ENCODE peak calls at places on chromosomes 6 and 20, in nine cellular contexts. One of them, this sample, is unnamed.
A peak's percentile ranks its signal among the peaks of the same experiment; 100 is the strongest.

GRCh38 chr20:40757087-40757486 is 68.1 kb upstream of the MAFB start:
- DNase-seq in thoracic aorta: no peak
- DNase-seq in OCI-LY7: peak; percentile 43
- DNase-seq in cardiac fibroblast: peak; percentile 5
- DNase-seq in mammary epithelial cell: peak; percentile 65
- DNase-seq in pancreas: no peak
- DNase-seq in endodermal cell: no peak
- DNase-seq in uterus: no peak
- DNase-seq in fibroblast of pulmonary artery: peak; percentile 11
- DNase-seq in this sample: no peak

GRCh38 chr20:10511507-10512231 is 76.6 kb downstream of the SLX4IP start:
- DNase-seq in thoracic aorta: peak; percentile 79
- DNase-seq in OCI-LY7: peak; percentile 10
- DNase-seq in cardiac fibroblast: peak; percentile 96
- DNase-seq in mammary epithelial cell: peak; percentile 98
- DNase-seq in pancreas: peak; percentile 71
- DNase-seq in endodermal cell: peak; percentile 86
- DNase-seq in uterus: peak; percentile 85
- DNase-seq in fibroblast of pulmonary artery: peak; percentile 97
- DNase-seq in this sample: peak; percentile 99

GRCh38 chr6:125154184-125155135 is 887 bp downstream of the TPD52L1 start:
- DNase-seq in thoracic aorta: no peak
- DNase-seq in OCI-LY7: peak; percentile 4
- DNase-seq in cardiac fibroblast: no peak
- DNase-seq in mammary epithelial cell: peak; percentile 69
- DNase-seq in pancreas: peak; percentile 68
- DNase-seq in endodermal cell: peak; percentile 83
- DNase-seq in uterus: peak; percentile 26
- DNase-seq in fibroblast of pulmonary artery: no peak
- DNase-seq in this sample: peak; percentile 5

GRCh38 chr6:81783893-81784292 is 31.4 kb upstream of the TENT5A start:
- DNase-seq in thoracic aorta: no peak
- DNase-seq in OCI-LY7: no peak
- DNase-seq in cardiac fibroblast: no peak
- DNase-seq in mammary epithelial cell: no peak
- DNase-seq in pancreas: no peak
- DNase-seq in endodermal cell: no peak
- DNase-seq in uterus: no peak
- DNase-seq in fibroblast of pulmonary artery: no peak
- DNase-seq in this sample: no peak

GRCh38 chr6:158764941-158765340 is 54.2 kb downstream of the EZR start:
- DNase-seq in thoracic aorta: no peak
- DNase-seq in OCI-LY7: no peak
- DNase-seq in cardiac fibroblast: no peak
- DNase-seq in mammary epithelial cell: no peak
- DNase-seq in pancreas: no peak
- DNase-seq in endodermal cell: peak; percentile 61
- DNase-seq in uterus: no peak
- DNase-seq in fibroblast of pulmonary artery: no peak
- DNase-seq in this sample: no peak

GRCh38 chr20:23114018-23114417 is 27.9 kb upstream of the CD93 start:
- DNase-seq in thoracic aorta: no peak
- DNase-seq in OCI-LY7: no peak
- DNase-seq in cardiac fibroblast: peak; percentile 47
- DNase-seq in mammary epithelial cell: no peak
- DNase-seq in pancreas: no peak
- DNase-seq in endodermal cell: no peak
- DNase-seq in uterus: no peak
- DNase-seq in fibroblast of pulmonary artery: peak; percentile 50
- DNase-seq in this sample: no peak

GRCh38 chr6:160520043-160520904 is 143.8 kb downstream of the LPA start:
- DNase-seq in thoracic aorta: peak; percentile 9
- DNase-seq in OCI-LY7: peak; percentile 30
- DNase-seq in cardiac fibroblast: peak; percentile 76
- DNase-seq in mammary epithelial cell: peak; percentile 1
- DNase-seq in pancreas: peak; percentile 88
- DNase-seq in endodermal cell: peak; percentile 93
- DNase-seq in uterus: peak; percentile 82
- DNase-seq in fibroblast of pulmonary artery: peak; percentile 58
- DNase-seq in this sample: peak; percentile 66

GRCh38 chr20:34389206-34389953 is 26.3 kb downstream of the ITCH start:
- DNase-seq in thoracic aorta: no peak
- DNase-seq in OCI-LY7: no peak
- DNase-seq in cardiac fibroblast: no peak
- DNase-seq in mammary epithelial cell: no peak
- DNase-seq in pancreas: no peak
- DNase-seq in endodermal cell: no peak
- DNase-seq in uterus: no peak
- DNase-seq in fibroblast of pulmonary artery: no peak
- DNase-seq in this sample: no peak

GRCh38 chr6:10522929-10523573 is 1.9 kb downstream of the GCNT2 start:
- DNase-seq in thoracic aorta: no peak
- DNase-seq in OCI-LY7: no peak
- DNase-seq in cardiac fibroblast: no peak
- DNase-seq in mammary epithelial cell: no peak
- DNase-seq in pancreas: no peak
- DNase-seq in endodermal cell: peak; percentile 80
- DNase-seq in uterus: no peak
- DNase-seq in fibroblast of pulmonary artery: no peak
- DNase-seq in this sample: no peak

GRCh38 chr20:41444821-41445220 is 78.2 kb upstream of the EMILIN3 start:
- DNase-seq in thoracic aorta: no peak
- DNase-seq in OCI-LY7: no peak
- DNase-seq in cardiac fibroblast: no peak
- DNase-seq in mammary epithelial cell: no peak
- DNase-seq in pancreas: no peak
- DNase-seq in endodermal cell: no peak
- DNase-seq in uterus: no peak
- DNase-seq in fibroblast of pulmonary artery: no peak
- DNase-seq in this sample: no peak

GRCh38 chr20:19649041-19649440 is 109.0 kb upstream of the RIN2 start:
- DNase-seq in thoracic aorta: no peak
- DNase-seq in OCI-LY7: no peak
- DNase-seq in cardiac fibroblast: no peak
- DNase-seq in mammary epithelial cell: no peak
- DNase-seq in pancreas: no peak
- DNase-seq in endodermal cell: peak; percentile 18
- DNase-seq in uterus: no peak
- DNase-seq in fibroblast of pulmonary artery: no peak
- DNase-seq in this sample: no peak
- TF ChIP-seq CTCF in thoracic aorta: no peak
- TF ChIP-seq CTCF in OCI-LY7: no peak
- TF ChIP-seq CTCF in cardiac fibroblast: no peak
- TF ChIP-seq CTCF in mammary epithelial cell: no peak
- TF ChIP-seq CTCF in pancreas: no peak
- TF ChIP-seq CTCF in endodermal cell: no peak
- TF ChIP-seq CTCF in uterus: no peak
- TF ChIP-seq CTCF in fibroblast of pulmonary artery: no peak
- TF ChIP-seq CTCF in this sample: no peak

GRCh38 chr6:156954191-156954590 is 177.0 kb downstream of the ARID1B start:
- DNase-seq in thoracic aorta: no peak
- DNase-seq in OCI-LY7: no peak
- DNase-seq in cardiac fibroblast: no peak
- DNase-seq in mammary epithelial cell: no peak
- DNase-seq in pancreas: no peak
- DNase-seq in endodermal cell: no peak
- DNase-seq in uterus: no peak
- DNase-seq in fibroblast of pulmonary artery: no peak
- DNase-seq in this sample: no peak

GRCh38 chr6:156953125-156953477 is 175.9 kb downstream of the ARID1B start:
- DNase-seq in thoracic aorta: no peak
- DNase-seq in OCI-LY7: no peak
- DNase-seq in cardiac fibroblast: no peak
- DNase-seq in mammary epithelial cell: no peak
- DNase-seq in pancreas: no peak
- DNase-seq in endodermal cell: no peak
- DNase-seq in uterus: no peak
- DNase-seq in fibroblast of pulmonary artery: peak; percentile 22
- DNase-seq in this sample: no peak

GRCh38 chr6:156952401-156952800 is 175.2 kb downstream of the ARID1B start:
- DNase-seq in thoracic aorta: no peak
- DNase-seq in OCI-LY7: no peak
- DNase-seq in cardiac fibroblast: no peak
- DNase-seq in mammary epithelial cell: no peak
- DNase-seq in pancreas: no peak
- DNase-seq in endodermal cell: no peak
- DNase-seq in uterus: no peak
- DNase-seq in fibroblast of pulmonary artery: no peak
- DNase-seq in this sample: no peak

GRCh38 chr6:156954781-156955180 is 177.6 kb downstream of the ARID1B start:
- DNase-seq in thoracic aorta: no peak
- DNase-seq in OCI-LY7: no peak
- DNase-seq in cardiac fibroblast: no peak
- DNase-seq in mammary epithelial cell: no peak
- DNase-seq in pancreas: no peak
- DNase-seq in endodermal cell: no peak
- DNase-seq in uterus: no peak
- DNase-seq in fibroblast of pulmonary artery: no peak
- DNase-seq in this sample: no peak

GRCh38 chr6:156953478-156954146 is 176.4 kb downstream of the ARID1B start:
- DNase-seq in thoracic aorta: no peak
- DNase-seq in OCI-LY7: peak; percentile 19
- DNase-seq in cardiac fibroblast: peak; percentile 97
- DNase-seq in mammary epithelial cell: peak; percentile 96
- DNase-seq in pancreas: no peak
- DNase-seq in endodermal cell: no peak
- DNase-seq in uterus: no peak
- DNase-seq in fibroblast of pulmonary artery: peak; percentile 95
- DNase-seq in this sample: peak; percentile 97
- H3K4me3 ChIP-seq in thoracic aorta: peak overlapping the region; percentile 26
- H3K4me3 ChIP-seq in OCI-LY7: no peak overlapping the region
- H3K4me3 ChIP-seq in cardiac fibroblast: peak overlapping the region; percentile 29
- H3K4me3 ChIP-seq in mammary epithelial cell: no peak overlapping the region
- H3K4me3 ChIP-seq in pancreas: no peak overlapping the region
- H3K4me3 ChIP-seq in endodermal cell: no peak overlapping the region
- H3K4me3 ChIP-seq in uterus: no peak overlapping the region
- H3K4me3 ChIP-seq in fibroblast of pulmonary artery: no peak overlapping the region
- H3K4me3 ChIP-seq in this sample: peak overlapping the region; percentile 32

DNA sequence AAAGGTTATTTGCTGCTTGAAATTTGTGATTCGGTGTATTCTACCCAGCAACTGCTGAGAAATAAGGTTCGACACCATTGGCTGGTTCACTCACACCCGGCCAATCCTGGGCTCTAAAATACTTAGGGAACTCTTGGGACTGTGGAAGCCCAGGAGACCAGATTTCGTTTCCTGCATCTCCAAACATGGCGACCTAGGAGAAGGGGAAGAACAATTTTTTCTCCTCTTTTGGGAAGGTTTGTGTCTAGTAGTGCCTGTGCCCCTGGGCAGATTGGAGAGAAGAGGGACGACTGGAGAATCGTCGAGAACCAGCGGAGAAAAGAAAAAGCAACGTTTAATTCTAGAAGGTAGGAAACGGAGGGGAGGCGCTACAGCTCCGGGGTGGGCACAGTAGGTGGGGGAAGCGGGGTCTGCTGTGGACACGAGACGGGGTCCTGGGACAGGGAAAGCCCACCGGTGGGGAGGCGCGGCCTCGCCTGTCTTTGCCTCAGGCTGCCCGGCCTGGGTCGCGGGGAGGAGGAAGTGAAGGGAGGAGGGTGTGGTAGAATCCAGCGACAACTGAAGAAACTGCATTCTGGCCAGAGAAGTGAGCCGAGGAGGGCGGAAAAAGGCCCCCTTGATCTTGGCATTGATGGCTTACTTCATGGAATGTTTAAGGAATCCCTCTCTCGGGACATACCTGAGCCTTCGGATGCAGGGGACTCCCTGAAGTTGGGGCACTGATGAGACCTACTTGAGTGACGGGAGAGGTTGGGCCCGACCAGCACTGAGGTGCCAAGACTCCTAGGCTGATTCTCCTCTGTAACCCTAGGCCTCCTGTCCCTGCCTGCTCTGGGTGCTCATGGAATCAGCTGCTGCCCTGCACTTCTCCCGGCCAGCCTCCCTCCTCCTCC is at the start of gene BTN2A1:
- DNase-seq in thoracic aorta: peak; percentile 55
- DNase-seq in OCI-LY7: peak; percentile 91
- DNase-seq in cardiac fibroblast: peak; percentile 94
- DNase-seq in mammary epithelial cell: peak; percentile 88
- DNase-seq in pancreas: peak; percentile 82
- DNase-seq in endodermal cell: peak; percentile 92
- DNase-seq in uterus: peak; percentile 70
- DNase-seq in fibroblast of pulmonary artery: peak; percentile 96
- DNase-seq in this sample: peak; percentile 95
- TF ChIP-seq CTCF in thoracic aorta: no peak
- TF ChIP-seq CTCF in OCI-LY7: peak; percentile 49
- TF ChIP-seq CTCF in cardiac fibroblast: no peak
- TF ChIP-seq CTCF in mammary epithelial cell: no peak
- TF ChIP-seq CTCF in pancreas: no peak
- TF ChIP-seq CTCF in endodermal cell: no peak
- TF ChIP-seq CTCF in uterus: no peak
- TF ChIP-seq CTCF in fibroblast of pulmonary artery: no peak
- TF ChIP-seq CTCF in this sample: no peak

GRCh38 chr6:2881358-2881885 is 21.7 kb downstream of the SERPINB9 start:
- DNase-seq in thoracic aorta: no peak
- DNase-seq in OCI-LY7: peak; percentile 82
- DNase-seq in cardiac fibroblast: no peak
- DNase-seq in mammary epithelial cell: no peak
- DNase-seq in pancreas: no peak
- DNase-seq in endodermal cell: no peak
- DNase-seq in uterus: no peak
- DNase-seq in fibroblast of pulmonary artery: no peak
- DNase-seq in this sample: no peak

GRCh38 chr6:2876210-2877056 is 26.7 kb downstream of the SERPINB9 start:
- DNase-seq in thoracic aorta: no peak
- DNase-seq in OCI-LY7: peak; percentile 58
- DNase-seq in cardiac fibroblast: peak; percentile 95
- DNase-seq in mammary epithelial cell: peak; percentile 90
- DNase-seq in pancreas: peak; percentile 63
- DNase-seq in endodermal cell: peak; percentile 84
- DNase-seq in uterus: peak; percentile 60
- DNase-seq in fibroblast of pulmonary artery: peak; percentile 98
- DNase-seq in this sample: peak; percentile 95

GRCh38 chr6:2875840-2876207 is 27.3 kb downstream of the SERPINB9 start:
- DNase-seq in thoracic aorta: no peak
- DNase-seq in OCI-LY7: peak; percentile 51
- DNase-seq in cardiac fibroblast: no peak
- DNase-seq in mammary epithelial cell: no peak
- DNase-seq in pancreas: no peak
- DNase-seq in endodermal cell: peak; percentile 82
- DNase-seq in uterus: no peak
- DNase-seq in fibroblast of pulmonary artery: no peak
- DNase-seq in this sample: no peak

GRCh38 chr6:2877057-2877882 is 25.8 kb downstream of the SERPINB9 start:
- DNase-seq in thoracic aorta: no peak
- DNase-seq in OCI-LY7: no peak
- DNase-seq in cardiac fibroblast: peak; percentile 78
- DNase-seq in mammary epithelial cell: peak; percentile 76
- DNase-seq in pancreas: no peak
- DNase-seq in endodermal cell: peak; percentile 81
- DNase-seq in uterus: peak; percentile 55
- DNase-seq in fibroblast of pulmonary artery: peak; percentile 69
- DNase-seq in this sample: peak; percentile 94

GRCh38 chr6:2877960-2878359 is 25.1 kb downstream of the SERPINB9 start:
- DNase-seq in thoracic aorta: no peak
- DNase-seq in OCI-LY7: no peak
- DNase-seq in cardiac fibroblast: no peak
- DNase-seq in mammary epithelial cell: no peak
- DNase-seq in pancreas: no peak
- DNase-seq in endodermal cell: peak; percentile 53
- DNase-seq in uterus: no peak
- DNase-seq in fibroblast of pulmonary artery: no peak
- DNase-seq in this sample: no peak
- H3K4me3 ChIP-seq in thoracic aorta: no peak overlapping the region
- H3K4me3 ChIP-seq in OCI-LY7: peak overlapping the region; percentile 67
- H3K4me3 ChIP-seq in cardiac fibroblast: no peak overlapping the region
- H3K4me3 ChIP-seq in mammary epithelial cell: no peak overlapping the region
- H3K4me3 ChIP-seq in pancreas: no peak overlapping the region
- H3K4me3 ChIP-seq in endodermal cell: no peak overlapping the region
- H3K4me3 ChIP-seq in uterus: no peak overlapping the region
- H3K4me3 ChIP-seq in fibroblast of pulmonary artery: no peak overlapping the region
- H3K4me3 ChIP-seq in this sample: no peak overlapping the region